ENCODE peak calls at places on chromosomes 11 and 22, in four cellular contexts. One of them, this sample, is unnamed.

GRCh38 chr11:87456499-87456898 is 418.8 kb downstream of the TMEM135 start:
- DNase-seq in A549: no peak
- DNase-seq in H1: no peak
- DNase-seq in K562: no peak
- DNase-seq in this sample: no peak

GRCh38 chr22:41676134-41676533 is 12.5 kb downstream of the SNU13 start:
- DNase-seq in K562: no peak
- DNase-seq in H1: no peak
- DNase-seq in A549: no peak
- DNase-seq in this sample: no peak

GRCh38 chr22:30802202-30803166 is 107.8 kb downstream of the OSBP2 start:
- DNase-seq in K562: peak
- DNase-seq in H1: peak
- DNase-seq in A549: peak
- DNase-seq in this sample: peak

GRCh38 chr11:128260398-128260797 is 327.0 kb downstream of the ETS1 start:
- DNase-seq in A549: no peak
- DNase-seq in K562: no peak
- DNase-seq in H1: no peak
- DNase-seq in this sample: no peak

GRCh38 chr22:47442821-47443220 is 680.4 kb downstream of the TBC1D22A start:
- DNase-seq in A549: no peak
- DNase-seq in H1: no peak
- DNase-seq in K562: no peak
- DNase-seq in this sample: no peak

GRCh38 chr11:132685174-132685611 is 847.1 kb downstream of the OPCML start:
- DNase-seq in K562: no peak
- DNase-seq in A549: no peak
- DNase-seq in H1: no peak
- DNase-seq in this sample: no peak

GRCh38 chr22:20130319-20130718 is 1.3 kb upstream of the ZDHHC8 start:
- DNase-seq in H1: no peak
- DNase-seq in A549: no peak
- DNase-seq in K562: no peak
- DNase-seq in this sample: no peak

GRCh38 chr11:114236829-114237228 is 59.4 kb upstream of the NNMT start:
- DNase-seq in H1: no peak
- DNase-seq in K562: no peak
- DNase-seq in A549: no peak
- DNase-seq in this sample: no peak

GRCh38 chr11:7098235-7098832 is 9.5 kb downstream of the RBMXL2 start:
- DNase-seq in H1: no peak
- DNase-seq in K562: peak
- DNase-seq in A549: peak
- DNase-seq in this sample: peak

GRCh38 chr11:22539851-22540376 is 85.7 kb downstream of the FANCF start:
- DNase-seq in A549: no peak
- DNase-seq in K562: no peak
- DNase-seq in H1: no peak
- DNase-seq in this sample: peak

GRCh38 chr22:23431337-23432072 is 148.6 kb downstream of the IGLL1 start:
- DNase-seq in A549: peak
- DNase-seq in K562: peak
- DNase-seq in H1: no peak
- DNase-seq in this sample: peak

GRCh38 chr22:24025475-24025874 is 14.4 kb downstream of the CABIN1 start:
- DNase-seq in A549: no peak
- DNase-seq in H1: no peak
- DNase-seq in K562: no peak
- DNase-seq in this sample: peak

GRCh38 chr22:28791841-28792490 is 8.4 kb downstream of the XBP1 start:
- DNase-seq in A549: no peak
- DNase-seq in K562: no peak
- DNase-seq in H1: no peak
- DNase-seq in this sample: no peak

GRCh38 chr11:71251761-71252433 is 480 bp downstream of the SHANK2 start:
- DNase-seq in A549: peak
- DNase-seq in K562: peak
- DNase-seq in H1: peak
- DNase-seq in this sample: no peak

GRCh38 chr11:2142762-2143202 is 3.6 kb upstream of the IGF2 start:
- DNase-seq in K562: no peak
- DNase-seq in H1: no peak
- DNase-seq in A549: no peak
- DNase-seq in this sample: no peak

GRCh38 chr11:112511271-112511670 is 250.6 kb upstream of the PLET1 start:
- DNase-seq in H1: peak
- DNase-seq in K562: no peak
- DNase-seq in A549: no peak
- DNase-seq in this sample: no peak

GRCh38 chr22:31170971-31171370 is 11.0 kb downstream of the RNF185 start:
- DNase-seq in K562: no peak
- DNase-seq in H1: no peak
- DNase-seq in A549: no peak
- DNase-seq in this sample: no peak

GRCh38 chr11:119108151-119108856 is 1.2 kb downstream of the C2CD2L start:
- DNase-seq in A549: no peak
- DNase-seq in H1: peak
- DNase-seq in K562: peak
- DNase-seq in this sample: peak

GRCh38 chr11:127943763-127944162 is 643.6 kb downstream of the ETS1 start:
- DNase-seq in A549: no peak
- DNase-seq in K562: no peak
- DNase-seq in H1: no peak
- DNase-seq in this sample: no peak

GRCh38 chr11:24760681-24761080 is 263.8 kb downstream of the LUZP2 start:
- DNase-seq in A549: no peak
- DNase-seq in H1: no peak
- DNase-seq in K562: no peak
- DNase-seq in this sample: no peak

GRCh38 chr11:114176321-114176720 is 116.8 kb downstream of the ZBTB16 start:
- DNase-seq in A549: no peak
- DNase-seq in H1: no peak
- DNase-seq in K562: no peak
- DNase-seq in this sample: no peak

GRCh38 chr22:41009222-41009948 is 58.2 kb downstream of the RBX1 start:
- DNase-seq in A549: no peak
- DNase-seq in H1: no peak
- DNase-seq in K562: no peak
- DNase-seq in this sample: no peak

GRCh38 chr11:125210112-125210511 is 45.6 kb downstream of the PKNOX2 start:
- DNase-seq in A549: no peak
- DNase-seq in K562: no peak
- DNase-seq in H1: no peak
- DNase-seq in this sample: no peak

GRCh38 chr11:70000228-70000627 is 77.9 kb upstream of the ANO1 start:
- DNase-seq in A549: no peak
- DNase-seq in H1: no peak
- DNase-seq in K562: no peak
- DNase-seq in this sample: no peak

GRCh38 chr11:125384825-125385224 is 111.2 kb downstream of the FEZ1 start:
- DNase-seq in H1: no peak
- DNase-seq in A549: no peak
- DNase-seq in K562: no peak
- DNase-seq in this sample: no peak

GRCh38 chr22:26466196-26466595 is 17.4 kb downstream of the HPS4 start:
- DNase-seq in H1: no peak
- DNase-seq in A549: no peak
- DNase-seq in K562: no peak
- DNase-seq in this sample: no peak

GRCh38 chr11:9180784-9181183 is 84.4 kb downstream of the DENND5A start:
- DNase-seq in K562: no peak
- DNase-seq in H1: no peak
- DNase-seq in A549: peak
- DNase-seq in this sample: no peak

GRCh38 chr11:99066609-99067008 is 45.9 kb downstream of the CNTN5 start:
- DNase-seq in A549: no peak
- DNase-seq in K562: no peak
- DNase-seq in H1: no peak
- DNase-seq in this sample: no peak
- TF ChIP-seq PHF8 in A549: no peak
- TF ChIP-seq PHF8 in K562: no peak
- TF ChIP-seq PHF8 in H1: no peak
- TF ChIP-seq PHF8 in this sample: no peak

GRCh38 chr22:37275622-37276021 is 6.7 kb upstream of the CYTH4 start:
- DNase-seq in A549: no peak
- DNase-seq in H1: no peak
- DNase-seq in K562: no peak
- DNase-seq in this sample: no peak
- TF ChIP-seq PHF8 in A549: no peak
- TF ChIP-seq PHF8 in H1: no peak
- TF ChIP-seq PHF8 in K562: no peak
- TF ChIP-seq PHF8 in this sample: no peak

DNA sequence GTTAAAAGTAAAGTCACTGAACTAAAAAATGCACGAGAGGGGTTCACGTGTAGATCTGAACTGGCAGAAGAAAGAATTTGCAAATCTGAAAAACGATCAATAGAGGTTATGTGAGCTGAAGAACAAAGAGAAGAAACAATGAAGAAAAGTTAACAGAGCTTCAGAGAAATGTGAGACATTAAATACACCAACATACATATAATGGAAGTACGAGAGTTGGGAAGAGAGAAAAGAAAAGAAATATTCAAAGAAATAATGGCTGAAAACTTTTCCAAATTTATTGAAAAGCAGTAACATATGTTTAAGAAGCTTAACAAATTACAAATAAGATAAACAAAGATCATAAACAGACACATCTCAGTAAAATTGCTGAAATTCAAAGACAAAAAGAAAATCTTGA is 56.7 kb downstream of the EMSY start:
- DNase-seq in K562: no peak
- DNase-seq in H1: no peak
- DNase-seq in A549: no peak
- DNase-seq in this sample: no peak
- TF ChIP-seq PHF8 in K562: no peak
- TF ChIP-seq PHF8 in H1: no peak
- TF ChIP-seq PHF8 in A549: no peak
- TF ChIP-seq PHF8 in this sample: no peak

GRCh38 chr11:102453921-102454320 is 1.4 kb upstream of the TMEM123 start:
- DNase-seq in K562: no peak
- DNase-seq in A549: no peak
- DNase-seq in H1: no peak
- DNase-seq in this sample: no peak
- TF ChIP-seq PHF8 in K562: no peak
- TF ChIP-seq PHF8 in A549: no peak
- TF ChIP-seq PHF8 in H1: no peak
- TF ChIP-seq PHF8 in this sample: no peak

GRCh38 chr22:44686873-44687600 is 15.0 kb upstream of the PRR5 start:
- DNase-seq in K562: no peak
- DNase-seq in A549: peak
- DNase-seq in H1: no peak
- DNase-seq in this sample: peak
- TF ChIP-seq PHF8 in K562: no peak
- TF ChIP-seq PHF8 in A549: no peak
- TF ChIP-seq PHF8 in H1: no peak
- TF ChIP-seq PHF8 in this sample: no peak

GRCh38 chr11:28903716-28904115 is 795.5 kb downstream of the METTL15 start:
- DNase-seq in A549: no peak
- DNase-seq in H1: no peak
- DNase-seq in K562: no peak
- DNase-seq in this sample: no peak
- TF ChIP-seq PHF8 in A549: no peak
- TF ChIP-seq PHF8 in H1: no peak
- TF ChIP-seq PHF8 in K562: no peak
- TF ChIP-seq PHF8 in this sample: no peak

DNA sequence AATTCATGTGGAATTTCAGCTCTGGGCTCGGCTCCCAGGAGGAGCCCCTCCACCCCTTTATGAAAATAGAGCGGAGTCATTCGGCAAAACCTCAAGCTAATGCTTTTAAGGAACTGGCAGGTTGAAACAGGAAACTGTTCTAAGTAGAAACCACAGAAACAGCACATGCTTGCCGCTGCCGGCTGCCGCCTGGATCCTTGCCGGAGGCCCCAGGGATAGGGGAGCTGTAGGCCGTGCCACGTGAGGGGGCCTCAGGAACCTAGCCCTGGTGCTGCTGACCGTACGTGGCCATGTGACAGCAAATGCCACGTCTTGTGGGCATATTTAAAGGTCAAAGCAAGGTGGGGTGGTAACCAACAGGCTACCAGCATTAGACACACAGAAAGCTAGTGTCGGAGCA is 77.9 kb upstream of the TIMP3 start:
- DNase-seq in H1: no peak
- DNase-seq in A549: no peak
- DNase-seq in K562: no peak
- DNase-seq in this sample: no peak
- TF ChIP-seq PHF8 in H1: no peak
- TF ChIP-seq PHF8 in A549: no peak
- TF ChIP-seq PHF8 in K562: no peak
- TF ChIP-seq PHF8 in this sample: no peak

GRCh38 chr22:43187171-43188099 is 501 bp upstream of the TTLL12 start:
- DNase-seq in H1: peak
- DNase-seq in K562: peak
- DNase-seq in A549: peak
- DNase-seq in this sample: peak

GRCh38 chr22:43188829-43189545 is 2.1 kb upstream of the TTLL12 start:
- DNase-seq in H1: no peak
- DNase-seq in K562: no peak
- DNase-seq in A549: no peak
- DNase-seq in this sample: peak

GRCh38 chr22:43183496-43184263 is 3.3 kb downstream of the TTLL12 start:
- DNase-seq in H1: no peak
- DNase-seq in A549: no peak
- DNase-seq in K562: peak
- DNase-seq in this sample: peak

GRCh38 chr22:43185860-43186261 is 1.1 kb downstream of the TTLL12 start:
- DNase-seq in A549: no peak
- DNase-seq in H1: no peak
- DNase-seq in K562: no peak
- DNase-seq in this sample: peak

GRCh38 chr22:43186272-43187170 is at the start of gene TTLL12:
- DNase-seq in A549: peak
- DNase-seq in H1: no peak
- DNase-seq in K562: peak
- DNase-seq in this sample: no peak
- TF ChIP-seq PHF8 in A549: peak
- TF ChIP-seq PHF8 in H1: peak
- TF ChIP-seq PHF8 in K562: peak
- TF ChIP-seq PHF8 in this sample: no peak

This sample was measured in HepG2.